ENCODE peak calls at places on chromosomes 4 and X, in seven cellular contexts. C is suprapubic skin; B is cardiac fibroblast; G is transverse colon; O is CD8-positive, alpha-beta memory T cell; Y is Peyer's patch; U is hepatocyte. E is an unnamed sample.

GRCh38 chrX:39308126-39308525 is 506.9 kb downstream of the MID1IP1 start:
- DNase-seq in C (no peak), B (no peak), G (no peak), O (no peak), Y (no peak), U (no peak), E (no peak)

GRCh38 chrX:49919617-49920016 is 2.8 kb upstream of the CLCN5 start:
- DNase-seq in C (peak; percentile 64), B (peak; percentile 77), G (peak; percentile 22), O (peak; percentile 4), Y (peak; percentile 62), U (peak; percentile 67), E (peak; percentile 60)

GRCh38 chr4:147160908-147161513 is 215.3 kb upstream of the TTC29 start:
- DNase-seq in C (no peak), B (peak; percentile 83), G (no peak), O (no peak), Y (no peak), U (peak; percentile 78), E (peak; percentile 65)

GRCh38 chr4:76987685-76988084 is 38.1 kb downstream of the SEPTIN11 start:
- DNase-seq in C (no peak), B (no peak), G (no peak), O (no peak), Y (no peak), U (no peak), E (no peak)

GRCh38 chr4:106809083-106809482 is 227.0 kb downstream of the DKK2 start:
- DNase-seq in C (no peak), B (peak; percentile 81), G (no peak), O (no peak), Y (no peak), U (peak; percentile 49), E (peak; percentile 73)

GRCh38 chr4:170097681-170098080 is 7.9 kb upstream of the AADAT start:
- DNase-seq in C (no peak), B (no peak), G (no peak), O (no peak), Y (no peak), U (no peak), E (no peak)

GRCh38 chr4:3469386-3470243 is 6.5 kb downstream of the DOK7 start:
- DNase-seq in C (no peak), B (no peak), G (no peak), O (no peak), Y (no peak), U (no peak), E (no peak)

GRCh38 chr4:105840426-105841174 is 54.7 kb upstream of the NPNT start:
- DNase-seq in C (no peak), B (no peak), G (no peak), O (no peak), Y (no peak), U (no peak), E (no peak)

GRCh38 chr4:22238742-22239141 is 277.1 kb downstream of the ADGRA3 start:
- DNase-seq in C (no peak), B (no peak), G (peak; percentile 16), O (no peak), Y (peak; percentile 56), U (peak; percentile 46), E (no peak)

GRCh38 chr4:132646186-132646585 is 502.9 kb upstream of the PCDH10 start:
- DNase-seq in C (no peak), B (no peak), G (no peak), O (no peak), Y (no peak), U (no peak), E (no peak)

GRCh38 chr4:80393246-80393969 is 57.9 kb downstream of the CFAP299 start:
- DNase-seq in C (no peak), B (peak; percentile 77), G (no peak), O (no peak), Y (no peak), U (no peak), E (peak; percentile 65)

GRCh38 chrX:136907626-136908025 is 27.1 kb upstream of the RBMX start:
- DNase-seq in C (no peak), B (no peak), G (no peak), O (no peak), Y (no peak), U (no peak), E (no peak)

GRCh38 chr4:41428205-41428940 is 109.6 kb upstream of the LIMCH1 start:
- DNase-seq in C (no peak), B (no peak), G (no peak), O (no peak), Y (no peak), U (no peak), E (no peak)

GRCh38 chr4:65358914-65359313 is 311.4 kb downstream of the EPHA5 start:
- DNase-seq in C (no peak), B (no peak), G (no peak), O (no peak), Y (no peak), U (no peak), E (no peak)

GRCh38 chrX:103187953-103188475 is 26.9 kb upstream of the BEX4 start:
- DNase-seq in C (no peak), B (no peak), G (no peak), O (no peak), Y (no peak), U (no peak), E (no peak)

GRCh38 chr4:66178901-66179300 is 508.6 kb upstream of the EPHA5 start:
- DNase-seq in C (no peak), B (peak; percentile 52), G (no peak), O (no peak), Y (no peak), U (no peak), E (no peak)

GRCh38 chr4:153418114-153418513 is 48.0 kb upstream of the TMEM131L start:
- DNase-seq in C (no peak), B (peak; percentile 38), G (no peak), O (no peak), Y (no peak), U (no peak), E (peak; percentile 33)

GRCh38 chr4:6465985-6466384 is 6.4 kb downstream of the PPP2R2C start:
- DNase-seq in C (no peak), B (no peak), G (no peak), O (no peak), Y (no peak), U (no peak), E (no peak)

GRCh38 chr4:67713531-67714247 is 12.7 kb upstream of the UBA6 start:
- DNase-seq in C (no peak), B (peak; percentile 71), G (no peak), O (no peak), Y (no peak), U (no peak), E (peak; percentile 25)

GRCh38 chrX:20479896-20480295 is 213.2 kb upstream of the RPS6KA3 start:
- DNase-seq in C (no peak), B (no peak), G (no peak), O (no peak), Y (no peak), U (no peak), E (no peak)

GRCh38 chrX:123927845-123928244 is 33.7 kb upstream of the STAG2 start:
- DNase-seq in C (no peak), B (no peak), G (no peak), O (no peak), Y (no peak), U (no peak), E (no peak)

GRCh38 chrX:139596068-139596467 is 65.5 kb downstream of the F9 start:
- DNase-seq in C (no peak), B (no peak), G (no peak), O (no peak), Y (no peak), U (no peak), E (no peak)

GRCh38 chrX:38474543-38474942 is 86.8 kb upstream of the TSPAN7 start:
- DNase-seq in C (no peak), B (no peak), G (no peak), O (no peak), Y (no peak), U (no peak), E (no peak)

GRCh38 chr4:184614509-184614908 is 34.7 kb downstream of the CASP3 start:
- DNase-seq in C (no peak), B (no peak), G (no peak), O (no peak), Y (no peak), U (no peak), E (no peak)

GRCh38 chr4:184616633-184617471 is 32.4 kb downstream of the CASP3 start:
- DNase-seq in C (no peak), B (no peak), G (peak; percentile 13), O (no peak), Y (no peak), U (no peak), E (no peak)

GRCh38 chr4:184617611-184618196 is 31.5 kb downstream of the CASP3 start:
- DNase-seq in C (no peak), B (no peak), G (peak; percentile 11), O (no peak), Y (peak; percentile 49), U (no peak), E (no peak)

GRCh38 chr4:184613405-184613804 is 35.8 kb downstream of the CASP3 start:
- DNase-seq in C (no peak), B (no peak), G (no peak), O (no peak), Y (no peak), U (no peak), E (no peak)

GRCh38 chr4:184612089-184612488 is 37.2 kb downstream of the CASP3 start:
- DNase-seq in C (no peak), B (no peak), G (no peak), O (no peak), Y (no peak), U (peak; percentile 21), E (no peak)
- H3K4me3 ChIP-seq in C (no peak overlapping the region), B (no peak overlapping the region), G (no peak overlapping the region), O (no peak overlapping the region), Y (no peak overlapping the region), U (no peak overlapping the region), E (no peak overlapping the region)

DNA sequence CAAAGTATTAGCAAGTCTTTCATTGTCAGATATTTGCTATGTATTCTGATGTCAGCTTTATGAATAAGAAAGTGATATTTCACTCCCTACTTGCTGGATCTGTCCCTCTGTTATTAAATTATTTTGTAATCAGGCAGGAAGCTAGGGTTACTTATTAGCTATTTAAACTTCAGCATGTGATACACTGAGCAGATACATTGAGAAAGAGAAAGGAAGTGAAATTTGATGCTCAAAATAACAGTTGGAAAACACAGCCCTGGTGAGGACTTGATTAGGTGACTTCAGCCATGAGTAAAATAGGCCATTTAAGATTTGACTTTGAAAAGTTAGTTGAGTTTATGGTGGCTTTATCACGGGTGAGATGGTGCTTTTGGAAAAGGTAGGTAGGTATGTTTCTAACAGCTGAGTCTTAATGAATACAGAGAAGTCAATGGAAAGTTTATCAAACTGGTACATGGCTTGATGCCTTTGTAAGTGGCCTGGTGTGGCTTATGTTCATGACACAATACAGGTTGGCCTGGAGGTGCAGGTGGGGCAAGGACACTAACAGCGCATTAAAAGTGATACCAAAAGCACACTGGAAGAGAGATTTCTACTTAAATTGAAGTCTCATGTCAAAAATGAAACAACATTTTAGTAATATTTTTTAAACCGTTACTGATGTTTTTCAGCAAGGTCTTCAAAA is 321.2 kb upstream of the SPOCK3 start:
- DNase-seq in C (no peak), B (peak; percentile 14), G (no peak), O (no peak), Y (no peak), U (no peak), E (no peak)
- H3K4me3 ChIP-seq in C (no peak overlapping the region), B (no peak overlapping the region), G (no peak overlapping the region), O (no peak overlapping the region), Y (no peak overlapping the region), U (no peak overlapping the region), E (no peak overlapping the region)

GRCh38 chr4:73852771-73853170 is 325 bp upstream of the PF4V1 start:
- DNase-seq in C (no peak), B (no peak), G (no peak), O (no peak), Y (no peak), U (no peak), E (no peak)
- H3K4me3 ChIP-seq in C (no peak overlapping the region), B (no peak overlapping the region), G (no peak overlapping the region), O (no peak overlapping the region), Y (no peak overlapping the region), U (no peak overlapping the region), E (no peak overlapping the region)

GRCh38 chrX:12958059-12958458 is 16.9 kb upstream of the TMSB4X start:
- DNase-seq in C (no peak), B (no peak), G (no peak), O (no peak), Y (no peak), U (no peak), E (no peak)
- H3K4me3 ChIP-seq in C (no peak overlapping the region), B (no peak overlapping the region), G (no peak overlapping the region), O (peak overlapping the region; percentile 26), Y (no peak overlapping the region), U (no peak overlapping the region), E (no peak overlapping the region)